ENCODE peak calls at places on chromosome 11, in six cellular contexts. M, R, L, S, V and B are unnamed samples.

GRCh38 chr11:69915501-69916250 is 96.5 kb upstream of the FGF3 start:
- DNase-seq in M (peak; percentile 76), R (peak; percentile 80), L (no peak), S (peak; percentile 82), V (peak; percentile 82), B (peak; percentile 82)

GRCh38 chr11:3135491-3136440 is 29.3 kb downstream of the OSBPL5 start:
- DNase-seq in M (no peak), R (peak; percentile 55), L (no peak), S (peak; percentile 69), V (peak; percentile 86), B (no peak)

GRCh38 chr11:34331329-34331728 is 26.5 kb downstream of the ABTB2 start:
- DNase-seq in M (peak; percentile 60), R (no peak), L (no peak), S (no peak), V (no peak), B (no peak)

GRCh38 chr11:94968334-94968958 is 4.9 kb downstream of the CWC15 start:
- DNase-seq in M (peak; percentile 60), R (no peak), L (no peak), S (no peak), V (peak; percentile 8), B (peak; percentile 67)

GRCh38 chr11:118938491-118939411 is 13.0 kb upstream of the BCL9L start:
- DNase-seq in M (peak; percentile 74), R (no peak), L (no peak), S (no peak), V (no peak), B (peak; percentile 72)

GRCh38 chr11:104000798-104001197 is 35.6 kb upstream of the DDI1 start:
- DNase-seq in M (peak; percentile 67), R (no peak), L (no peak), S (no peak), V (no peak), B (no peak)

GRCh38 chr11:118233377-118233776 is 8.6 kb upstream of the JAML start:
- DNase-seq in M (no peak), R (no peak), L (no peak), S (no peak), V (no peak), B (no peak)

GRCh38 chr11:70073188-70073817 is 4.8 kb upstream of the ANO1 start:
- DNase-seq in M (peak; percentile 86), R (no peak), L (no peak), S (peak; percentile 63), V (no peak), B (no peak)

GRCh38 chr11:101441747-101442146 is 142.1 kb downstream of the TRPC6 start:
- DNase-seq in M (no peak), R (no peak), L (no peak), S (no peak), V (no peak), B (peak; percentile 59)

GRCh38 chr11:118434123-118434552 is 2.2 kb upstream of the KMT2A start:
- DNase-seq in M (peak; percentile 48), R (no peak), L (no peak), S (no peak), V (no peak), B (no peak)

GRCh38 chr11:57735655-57736298 is 5.5 kb upstream of the SELENOH start:
- DNase-seq in M (no peak), R (no peak), L (no peak), S (no peak), V (peak; percentile 51), B (no peak)

GRCh38 chr11:65856689-65857499 is 1.1 kb downstream of the CFL1 start:
- DNase-seq in M (peak; percentile 52), R (peak; percentile 50), L (no peak), S (peak; percentile 75), V (peak; percentile 76), B (peak; percentile 69)

GRCh38 chr11:57763568-57763967 is 2.0 kb downstream of the CTNND1 start:
- DNase-seq in M (peak; percentile 53), R (no peak), L (no peak), S (no peak), V (peak; percentile 84), B (peak; percentile 69)

GRCh38 chr11:107696140-107696539 is 15.7 kb downstream of the SLN start:
- DNase-seq in M (peak; percentile 97), R (no peak), L (no peak), S (no peak), V (peak; percentile 90), B (peak; percentile 97)

GRCh38 chr11:128519353-128519752 is 68.0 kb downstream of the ETS1 start:
- DNase-seq in M (no peak), R (no peak), L (no peak), S (no peak), V (no peak), B (no peak)
- H3K79me1 ChIP-seq in M (no peaks in the 10 kb centered on the region), R (no peaks in the 10 kb centered on the region), L (no peaks in the 10 kb centered on the region), S (peaks cover 4% of the 10 kb centered on the region), V (peaks cover 24% of the 10 kb centered on the region), B (peaks cover 1% of the 10 kb centered on the region)

GRCh38 chr11:8722156-8722555 is 39.6 kb downstream of the RPL27A start:
- DNase-seq in M (peak; percentile 56), R (no peak), L (no peak), S (no peak), V (peak; percentile 84), B (peak; percentile 77)
- H3K79me1 ChIP-seq in M (peaks cover 16% of the 10 kb centered on the region), R (no peaks in the 10 kb centered on the region), L (peaks cover 3% of the 10 kb centered on the region), S (no peaks in the 10 kb centered on the region), V (no peaks in the 10 kb centered on the region), B (peaks cover 38% of the 10 kb centered on the region)

GRCh38 chr11:7574491-7575129 is 60.8 kb downstream of the PPFIBP2 start:
- DNase-seq in M (no peak), R (no peak), L (no peak), S (no peak), V (peak; percentile 79), B (no peak)
- H3K79me1 ChIP-seq in M (no peaks in the 10 kb centered on the region), R (no peaks in the 10 kb centered on the region), L (no peaks in the 10 kb centered on the region), S (no peaks in the 10 kb centered on the region), V (no peaks in the 10 kb centered on the region), B (no peaks in the 10 kb centered on the region)

GRCh38 chr11:96098511-96099241 is 174.8 kb upstream of the MTMR2 start:
- DNase-seq in M (peak; percentile 59), R (no peak), L (no peak), S (no peak), V (no peak), B (peak; percentile 81)

GRCh38 chr11:96103721-96104120 is 179.8 kb upstream of the MTMR2 start:
- DNase-seq in M (no peak), R (no peak), L (no peak), S (no peak), V (no peak), B (no peak)

GRCh38 chr11:96103102-96103501 is 179.2 kb upstream of the MTMR2 start:
- DNase-seq in M (peak; percentile 23), R (no peak), L (no peak), S (no peak), V (no peak), B (no peak)

GRCh38 chr11:96102664-96103068 is 178.8 kb upstream of the MTMR2 start:
- DNase-seq in M (peak; percentile 68), R (no peak), L (no peak), S (no peak), V (no peak), B (peak; percentile 57)

GRCh38 chr11:96101146-96101545 is 177.2 kb upstream of the MTMR2 start:
- DNase-seq in M (no peak), R (no peak), L (no peak), S (no peak), V (no peak), B (no peak)
- H3K79me1 ChIP-seq in M (peaks cover 40% of the 10 kb centered on the region), R (no peaks in the 10 kb centered on the region), L (no peaks in the 10 kb centered on the region), S (no peaks in the 10 kb centered on the region), V (no peaks in the 10 kb centered on the region), B (peaks cover 18% of the 10 kb centered on the region)

GRCh38 chr11:78079232-78080083 is at the start of gene NDUFC2:
- DNase-seq in M (peak; percentile 85), R (peak; percentile 64), L (peak; percentile 27), S (peak; percentile 70), V (peak; percentile 79), B (peak; percentile 85)
- H3K79me1 ChIP-seq in M (peaks cover 8% of the 10 kb centered on the region), R (peaks cover 5% of the 10 kb centered on the region), L (peaks cover 23% of the 10 kb centered on the region), S (no peaks in the 10 kb centered on the region), V (peaks cover 25% of the 10 kb centered on the region), B (peaks cover 3% of the 10 kb centered on the region)